ENCODE peak calls at places on chromosomes 3 and 15, in five cellular contexts. P is psoas muscle; H is naive thymus-derived CD8-positive, alpha-beta T cell; N is upper lobe of right lung; Y is stimulated activated CD8-positive, alpha-beta memory T cell treated with anti-CD3 and anti-CD28 coated beads, Interleukin-12 subunit alpha, Interleukin-12 subunit beta, amount 100 ng/mL, for 1 hour. T is an unnamed sample.

GRCh38 chr15:40902605-40903561 is 8.6 kb downstream of the VPS18 start:
- DNase-seq in P (no peak), H (peak), N (peak), Y (no peak), T (no peak)

GRCh38 chr3:53513556-53514190 is 19.3 kb downstream of the CACNA1D start:
- DNase-seq in P (no peak), H (no peak), N (no peak), Y (no peak), T (no peak)

GRCh38 chr3:140432176-140432753 is 245.6 kb upstream of the TRIM42 start:
- DNase-seq in P (no peak), H (no peak), N (no peak), Y (no peak), T (peak)

GRCh38 chr15:74891469-74891868 is 1.6 kb downstream of the MPI start:
- DNase-seq in P (no peak), H (no peak), N (no peak), Y (no peak), T (no peak)

GRCh38 chr3:71356272-71356671 is 227.3 kb downstream of the FOXP1 start:
- DNase-seq in P (no peak), H (no peak), N (no peak), Y (no peak), T (no peak)

GRCh38 chr3:107982165-107982564 is 108.7 kb downstream of the CD47 start:
- DNase-seq in P (no peak), H (no peak), N (no peak), Y (no peak), T (no peak)

GRCh38 chr3:84318273-84318809 is 640.4 kb upstream of the CADM2 start:
- DNase-seq in P (no peak), H (no peak), N (no peak), Y (no peak), T (no peak)

GRCh38 chr3:59831394-59831793 is 781.6 kb upstream of the CFAP20DC start:
- DNase-seq in P (no peak), H (no peak), N (no peak), Y (no peak), T (no peak)

GRCh38 chr3:106345353-106346027 is 476.7 kb upstream of the CBLB start:
- DNase-seq in P (no peak), H (no peak), N (no peak), Y (no peak), T (no peak)

GRCh38 chr3:179503640-179504039 is 52.4 kb upstream of the GNB4 start:
- DNase-seq in P (no peak), H (no peak), N (no peak), Y (no peak), T (no peak)

GRCh38 chr3:133980035-133980434 is 49.7 kb downstream of the SLCO2A1 start:
- DNase-seq in P (no peak), H (no peak), N (no peak), Y (no peak), T (no peak)

GRCh38 chr3:10164546-10165393 is at the start of gene IRAK2:
- DNase-seq in P (peak), H (peak), N (peak), Y (peak), T (peak)

GRCh38 chr3:170419301-170420087 is 826 bp downstream of the CLDN11 start:
- DNase-seq in P (peak), H (no peak), N (no peak), Y (no peak), T (no peak)

GRCh38 chr3:123832712-123833397 is 51.3 kb downstream of the MYLK start:
- DNase-seq in P (no peak), H (no peak), N (no peak), Y (no peak), T (no peak)

GRCh38 chr3:186612065-186612464 is 795 bp upstream of the AHSG start:
- DNase-seq in P (no peak), H (no peak), N (no peak), Y (no peak), T (no peak)

GRCh38 chr3:129320261-129320660 is 41.6 kb downstream of the HMCES start:
- DNase-seq in P (no peak), H (peak), N (no peak), Y (no peak), T (no peak)

GRCh38 chr3:186940965-186941364 is 10.6 kb downstream of the ST6GAL1 start:
- DNase-seq in P (no peak), H (no peak), N (no peak), Y (no peak), T (no peak)

GRCh38 chr15:100043069-100043641 is 298.6 kb downstream of the ADAMTS17 start:
- DNase-seq in P (peak), H (no peak), N (no peak), Y (no peak), T (no peak)

GRCh38 chr3:159191454-159191853 is 389.6 kb downstream of the MFSD1 start:
- DNase-seq in P (no peak), H (no peak), N (no peak), Y (no peak), T (no peak)

GRCh38 chr3:126350502-126351085 is 6.6 kb downstream of the KLF15 start:
- DNase-seq in P (peak), H (peak), N (peak), Y (no peak), T (no peak)

GRCh38 chr3:135981701-135982403 is 16.3 kb downstream of the PPP2R3A start:
- DNase-seq in P (no peak), H (no peak), N (no peak), Y (no peak), T (no peak)

GRCh38 chr3:66449411-66449931 is 51.4 kb downstream of the LRIG1 start:
- DNase-seq in P (no peak), H (no peak), N (no peak), Y (no peak), T (no peak)

GRCh38 chr15:92682772-92683510 is 27.4 kb upstream of the FAM174B start:
- DNase-seq in P (no peak), H (no peak), N (no peak), Y (no peak), T (no peak)

GRCh38 chr15:84946772-84947489 is 34.7 kb upstream of the PDE8A start:
- DNase-seq in P (no peak), H (no peak), N (no peak), Y (no peak), T (no peak)

GRCh38 chr3:36969540-36970432 is 23.1 kb downstream of the EPM2AIP1 start:
- DNase-seq in P (no peak), H (peak), N (no peak), Y (no peak), T (peak)

GRCh38 chr3:187368765-187369450 is 723 bp downstream of the RTP4 start:
- DNase-seq in P (no peak), H (no peak), N (no peak), Y (no peak), T (no peak)

GRCh38 chr3:59733041-59733809 is 683.4 kb upstream of the CFAP20DC start:
- DNase-seq in P (no peak), H (no peak), N (no peak), Y (no peak), T (no peak)

GRCh38 chr15:53160092-53160704 is 370.1 kb upstream of the ONECUT1 start:
- DNase-seq in P (no peak), H (no peak), N (no peak), Y (no peak), T (peak)

GRCh38 chr15:67025719-67026118 is 39.7 kb upstream of the SMAD3 start:
- DNase-seq in P (peak), H (no peak), N (no peak), Y (no peak), T (no peak)

GRCh38 chr3:190175490-190175889 is 54.8 kb upstream of the P3H2 start:
- DNase-seq in P (no peak), H (no peak), N (no peak), Y (no peak), T (no peak)

GRCh38 chr3:15989419-15989818 is 185.1 kb upstream of the GALNT15 start:
- DNase-seq in P (no peak), H (no peak), N (no peak), Y (no peak), T (no peak)

T was measured in NCI-H146.